ENCODE peak calls at places on chromosomes 5 and 9, in nine cellular contexts. A is keratinocyte, O is BE2C, P is testis, L is fibroblast of lung, C is transverse colon, F is upper lobe of right lung, K is adrenal gland, G is PC-3. N is an unnamed sample.

GRCh38 chr5:157476699-157477408 is 16.8 kb downstream of the NIPAL4 start:
- DNase-seq in A (no peak), O (peak; percentile 48), P (peak; percentile 67), L (peak; percentile 63), C (no peak), F (no peak), K (peak; percentile 74), G (peak; percentile 91), N (no peak)

GRCh38 chr9:89759563-89759962 is 154.8 kb downstream of the GADD45G start:
- DNase-seq in A (no peak), O (peak; percentile 69), P (no peak), L (no peak), C (no peak), F (no peak), K (peak; percentile 67), G (peak; percentile 14), N (no peak)

GRCh38 chr9:129501771-129502324 is 119.1 kb downstream of the C9orf50 start:
- DNase-seq in A (no peak), O (no peak), P (no peak), L (no peak), C (no peak), F (peak; percentile 82), K (peak; percentile 59), G (no peak), N (no peak)

GRCh38 chr5:33855396-33855795 is 36.4 kb downstream of the ADAMTS12 start:
- DNase-seq in A (no peak), O (no peak), P (no peak), L (peak; percentile 22), C (no peak), F (no peak), K (no peak), G (peak; percentile 67), N (no peak)

GRCh38 chr9:101148344-101148743 is 119.8 kb downstream of the PLPPR1 start:
- DNase-seq in A (no peak), O (no peak), P (no peak), L (no peak), C (no peak), F (no peak), K (no peak), G (no peak), N (no peak)

GRCh38 chr9:109317311-109317978 is 3.4 kb downstream of the EPB41L4B start:
- DNase-seq in A (no peak), O (no peak), P (no peak), L (no peak), C (peak; percentile 59), F (no peak), K (no peak), G (peak; percentile 62), N (no peak)

GRCh38 chr9:17795708-17796107 is 216.8 kb downstream of the SH3GL2 start:
- DNase-seq in A (no peak), O (no peak), P (no peak), L (peak; percentile 16), C (no peak), F (no peak), K (no peak), G (no peak), N (no peak)

GRCh38 chr5:1507457-1507856 is 16.3 kb downstream of the LPCAT1 start:
- DNase-seq in A (no peak), O (no peak), P (no peak), L (no peak), C (no peak), F (peak; percentile 83), K (no peak), G (no peak), N (no peak)

DNA sequence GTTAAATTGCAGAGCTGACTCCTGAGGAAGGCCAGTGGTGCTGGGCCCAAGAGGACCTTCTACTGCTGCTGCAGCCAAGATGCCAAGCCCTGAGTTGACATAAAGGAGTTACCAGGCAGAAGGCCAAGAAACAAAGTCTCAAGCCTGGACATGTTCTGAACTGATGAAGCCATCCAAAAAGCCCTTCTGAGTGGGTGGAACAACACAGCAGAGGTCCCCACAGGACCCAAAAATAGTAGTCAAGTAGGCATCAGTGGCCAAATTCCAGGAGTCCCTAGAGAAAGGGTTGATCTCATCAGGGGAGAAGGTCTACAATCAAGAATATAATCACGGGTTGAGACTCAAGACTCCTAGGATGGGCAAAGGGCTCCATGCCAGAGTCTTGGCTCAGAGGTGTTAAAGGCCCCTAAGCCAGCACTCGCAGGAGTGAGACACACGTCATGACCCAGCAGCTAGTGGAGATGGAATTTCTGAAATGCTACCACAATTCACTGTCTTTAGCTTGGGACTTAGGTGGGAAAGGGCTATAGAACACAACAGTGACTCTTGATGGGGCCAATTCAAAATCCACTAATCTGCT is 119.7 kb downstream of the FANCC start:
- DNase-seq in A (peak; percentile 17), O (no peak), P (no peak), L (peak; percentile 87), C (no peak), F (no peak), K (no peak), G (no peak), N (no peak)
- TF ChIP-seq CTCF in A (no peak), O (no peak), P (no peak), L (no peak), C (no peak), F (no peak), K (no peak), G (no peak), N (no peak)

GRCh38 chr9:124272979-124273378 is 15.2 kb downstream of the NEK6 start:
- DNase-seq in A (no peak), O (no peak), P (no peak), L (no peak), C (no peak), F (no peak), K (no peak), G (no peak), N (no peak)

GRCh38 chr9:124271660-124272059 is 13.9 kb downstream of the NEK6 start:
- DNase-seq in A (no peak), O (no peak), P (no peak), L (no peak), C (peak; percentile 57), F (no peak), K (no peak), G (no peak), N (no peak)

GRCh38 chr9:124272118-124272517 is 14.4 kb downstream of the NEK6 start:
- DNase-seq in A (no peak), O (no peak), P (no peak), L (no peak), C (no peak), F (no peak), K (no peak), G (no peak), N (no peak)

GRCh38 chr9:124269556-124269955 is 11.8 kb downstream of the NEK6 start:
- DNase-seq in A (no peak), O (no peak), P (no peak), L (no peak), C (no peak), F (no peak), K (no peak), G (no peak), N (no peak)

DNA sequence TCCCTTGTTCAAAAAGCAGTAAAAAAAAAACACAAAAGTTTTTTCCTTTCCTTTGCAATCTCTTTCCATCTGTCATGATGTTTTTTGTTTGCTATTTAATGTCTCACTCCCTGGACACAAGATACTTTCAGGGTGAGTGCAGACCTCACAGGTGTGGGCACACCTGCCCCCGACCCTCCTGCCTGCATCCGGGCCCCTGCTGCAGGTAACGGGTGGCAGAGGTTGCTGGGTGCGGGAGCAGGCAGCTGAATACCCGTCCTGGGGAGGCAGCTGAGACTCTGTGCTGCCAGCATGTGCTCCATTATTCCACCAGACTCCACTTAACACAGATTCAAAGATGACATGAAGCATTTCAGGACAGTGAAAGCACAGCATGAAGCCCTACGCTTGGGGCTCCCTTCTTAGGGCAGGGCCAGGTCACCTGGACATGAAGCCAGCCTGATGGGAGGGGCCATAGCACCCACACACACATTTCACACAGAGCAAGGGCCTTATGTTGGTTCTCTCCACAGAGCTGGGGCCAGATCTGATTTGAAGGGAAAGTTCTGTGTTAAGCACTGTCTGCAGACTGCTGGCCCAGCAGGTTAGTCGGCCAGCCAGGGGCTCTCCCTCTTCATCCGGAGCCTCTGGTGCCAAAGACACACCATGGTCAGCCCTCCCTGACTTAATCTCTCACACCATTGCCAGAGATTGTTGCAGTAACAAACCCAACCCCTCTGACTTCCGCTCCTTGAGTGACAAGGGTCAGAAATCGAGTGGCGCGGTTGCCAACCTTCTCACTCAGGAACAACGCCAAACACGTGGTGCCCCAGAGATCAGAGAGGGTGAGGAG is 13.0 kb downstream of the NEK6 start:
- DNase-seq in A (no peak), O (no peak), P (no peak), L (no peak), C (peak; percentile 82), F (peak; percentile 88), K (no peak), G (no peak), N (no peak)
- H3K4me1 ChIP-seq in A (peaks cover 22% of the 10 kb centered on the region), O (no peaks in the 10 kb centered on the region), P (peaks cover 8% of the 10 kb centered on the region), L (peaks cover 8% of the 10 kb centered on the region), C (peaks cover 70% of the 10 kb centered on the region), F (peaks cover 81% of the 10 kb centered on the region), K (peaks cover 3% of the 10 kb centered on the region), G (peaks cover 19% of the 10 kb centered on the region), N (peaks cover 53% of the 10 kb centered on the region)

DNA sequence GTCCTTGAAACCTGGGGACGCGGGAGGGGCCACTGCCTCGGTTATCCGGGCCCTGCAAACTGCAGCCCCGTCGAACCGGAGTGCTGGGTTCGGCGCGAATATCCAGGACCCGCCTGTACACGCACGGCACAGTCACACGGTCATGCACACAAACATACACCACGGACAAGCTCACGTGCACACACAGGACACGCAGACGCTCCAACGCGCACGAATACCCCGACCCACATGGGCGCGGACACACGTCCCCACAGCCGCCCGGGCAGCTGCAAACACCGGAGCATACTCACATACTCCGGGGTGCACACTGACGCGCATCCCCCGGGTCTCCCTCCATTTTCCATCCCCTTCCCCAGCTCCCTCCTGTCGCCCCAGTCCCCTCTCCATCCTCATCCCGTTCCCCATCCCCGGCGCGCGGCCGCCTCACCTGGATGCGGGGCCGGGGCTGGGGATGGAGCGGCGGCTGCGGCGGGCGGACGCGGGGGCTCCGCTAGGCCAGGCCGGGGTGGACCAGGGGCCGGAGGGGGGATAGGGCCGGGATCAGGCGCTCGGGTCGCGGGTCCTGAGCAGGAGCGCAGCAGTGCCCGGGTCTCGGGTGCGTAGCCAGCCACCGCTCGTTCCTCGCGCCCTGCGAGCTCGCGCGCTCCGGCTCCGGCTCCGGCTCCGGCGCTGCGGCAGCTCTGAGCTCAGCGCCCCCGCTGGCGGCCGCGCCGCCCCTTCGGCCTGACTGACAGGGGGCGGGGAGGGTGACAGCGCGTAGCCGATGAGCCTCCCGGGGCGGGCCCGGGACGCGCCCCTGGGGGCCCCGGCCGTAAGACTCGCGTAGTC is at the start of the genes EIF4E1B and SNCB:
- DNase-seq in A (no peak), O (peak; percentile 80), P (peak; percentile 68), L (peak; percentile 50), C (no peak), F (no peak), K (peak; percentile 70), G (peak; percentile 65), N (no peak)
- TF ChIP-seq CTCF in A (no peak), O (peak; percentile 5), P (no peak), L (no peak), C (no peak), F (no peak), K (no peak), G (peak; percentile 14), N (no peak)

DNA sequence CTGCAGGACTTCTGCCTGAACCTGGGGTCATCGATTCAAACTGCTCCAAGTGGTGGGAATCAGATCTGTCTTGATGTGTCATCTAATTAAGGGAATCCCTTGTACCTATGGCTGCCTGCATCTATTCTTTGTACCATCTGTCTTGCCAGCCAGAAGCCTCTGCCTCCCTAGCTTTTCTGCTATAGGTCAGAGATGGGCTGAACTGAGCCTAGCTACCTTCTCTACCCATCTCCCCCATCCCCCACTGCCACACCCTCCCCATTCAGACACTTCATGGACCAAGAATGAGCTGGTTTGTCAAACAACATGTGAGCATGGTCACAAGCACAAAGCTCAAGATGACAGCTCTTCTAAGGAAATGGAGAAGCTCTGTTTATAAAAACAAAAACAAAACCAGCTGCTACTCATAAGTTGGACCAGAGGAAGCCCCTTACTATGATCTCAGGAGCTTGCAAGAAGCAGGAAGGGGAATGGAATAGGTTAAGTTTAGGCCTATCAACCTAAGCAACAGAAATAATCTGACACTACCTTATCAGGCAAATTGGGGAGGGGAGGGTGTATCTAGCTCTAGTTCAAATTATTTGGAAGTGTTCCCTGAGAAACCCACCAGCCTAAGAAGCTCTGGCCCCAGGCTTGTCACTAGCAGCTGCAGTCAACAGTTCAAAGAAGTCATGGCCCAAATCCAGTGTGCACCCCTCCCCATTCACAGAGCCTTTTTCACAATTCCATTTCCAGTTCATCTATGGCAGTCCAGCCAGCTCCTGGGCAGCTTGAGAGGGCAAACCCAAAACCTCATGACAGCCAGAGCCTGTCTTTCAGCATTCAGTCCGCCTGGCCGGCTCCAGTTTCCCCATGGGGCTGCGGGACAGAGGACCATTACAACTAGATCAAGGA is 29.9 kb downstream of the SKP1 start:
- DNase-seq in A (no peak), O (no peak), P (peak; percentile 12), L (no peak), C (no peak), F (peak; percentile 18), K (peak; percentile 48), G (peak; percentile 12), N (no peak)
- H3K4me1 ChIP-seq in A (no peaks in the 10 kb centered on the region), O (no peaks in the 10 kb centered on the region), P (peaks cover 35% of the 10 kb centered on the region), L (peaks cover 14% of the 10 kb centered on the region), C (no peaks in the 10 kb centered on the region), F (peaks cover 28% of the 10 kb centered on the region), K (peaks cover 4% of the 10 kb centered on the region), G (no peaks in the 10 kb centered on the region), N (peaks cover 54% of the 10 kb centered on the region)

N was measured in left ventricle myocardium inferior.